ENCODE peak calls at places on chromosomes 3 and 15, in four cellular contexts. One of them, this sample, is unnamed.

GRCh38 chr3:29950232-29950631 is 656.2 kb upstream of the TGFBR2 start:
- DNase-seq in IMR-90: no peak
- DNase-seq in astrocyte: peak; percentile 16
- DNase-seq in K562: no peak
- DNase-seq in this sample: no peak

GRCh38 chr15:25240461-25241021 is 198.3 kb downstream of the UBE3A start:
- DNase-seq in IMR-90: no peak
- DNase-seq in astrocyte: no peak
- DNase-seq in K562: no peak
- DNase-seq in this sample: no peak

GRCh38 chr3:64505419-64505818 is 182.4 kb downstream of the ADAMTS9 start:
- DNase-seq in IMR-90: no peak
- DNase-seq in astrocyte: no peak
- DNase-seq in K562: no peak
- DNase-seq in this sample: no peak

GRCh38 chr3:123951522-123952447 is 9.2 kb downstream of the CCDC14 start:
- DNase-seq in IMR-90: peak; percentile 33
- DNase-seq in astrocyte: peak; percentile 20
- DNase-seq in K562: no peak
- DNase-seq in this sample: no peak

GRCh38 chr3:40939113-40940070 is 259.9 kb upstream of the CTNNB1 start:
- DNase-seq in IMR-90: no peak
- DNase-seq in astrocyte: no peak
- DNase-seq in K562: no peak
- DNase-seq in this sample: no peak

GRCh38 chr3:152235709-152236298 is 32.9 kb upstream of the MBNL1 start:
- DNase-seq in IMR-90: peak; percentile 18
- DNase-seq in astrocyte: peak; percentile 32
- DNase-seq in K562: peak; percentile 31
- DNase-seq in this sample: no peak

GRCh38 chr3:48538451-48538850 is 18.2 kb downstream of the PFKFB4 start:
- DNase-seq in IMR-90: no peak
- DNase-seq in astrocyte: no peak
- DNase-seq in K562: no peak
- DNase-seq in this sample: no peak

GRCh38 chr3:172673210-172673679 is 37.6 kb downstream of the NCEH1 start:
- DNase-seq in IMR-90: peak; percentile 80
- DNase-seq in astrocyte: peak; percentile 51
- DNase-seq in K562: peak; percentile 39
- DNase-seq in this sample: peak; percentile 78

GRCh38 chr3:141506071-141506470 is 19.2 kb downstream of the RASA2 start:
- DNase-seq in IMR-90: no peak
- DNase-seq in astrocyte: no peak
- DNase-seq in K562: no peak
- DNase-seq in this sample: no peak

GRCh38 chr3:45226206-45226915 is at the start of gene TMEM158:
- DNase-seq in IMR-90: peak; percentile 70
- DNase-seq in astrocyte: peak; percentile 58
- DNase-seq in K562: peak; percentile 99
- DNase-seq in this sample: peak; percentile 81

GRCh38 chr15:89218531-89218930 is 2.8 kb downstream of the RLBP1 start:
- DNase-seq in IMR-90: no peak
- DNase-seq in astrocyte: no peak
- DNase-seq in K562: no peak
- DNase-seq in this sample: no peak

GRCh38 chr3:96209703-96210102 is 604.7 kb upstream of the EPHA6 start:
- DNase-seq in IMR-90: no peak
- DNase-seq in astrocyte: no peak
- DNase-seq in K562: no peak
- DNase-seq in this sample: no peak

GRCh38 chr15:65535192-65535591 is 4.9 kb downstream of the HACD3 start:
- DNase-seq in IMR-90: peak; percentile 25
- DNase-seq in astrocyte: peak; percentile 39
- DNase-seq in K562: no peak
- DNase-seq in this sample: no peak

GRCh38 chr3:62159693-62160092 is 213.7 kb downstream of the FEZF2 start:
- DNase-seq in IMR-90: peak; percentile 52
- DNase-seq in astrocyte: peak; percentile 84
- DNase-seq in K562: no peak
- DNase-seq in this sample: no peak

GRCh38 chr3:101279162-101279561 is 41.2 kb downstream of the IMPG2 start:
- DNase-seq in IMR-90: peak; percentile 59
- DNase-seq in astrocyte: peak; percentile 41
- DNase-seq in K562: no peak
- DNase-seq in this sample: no peak

GRCh38 chr3:99172736-99173657 is 271.5 kb upstream of the DCBLD2 start:
- DNase-seq in IMR-90: peak; percentile 80
- DNase-seq in astrocyte: peak; percentile 56
- DNase-seq in K562: peak; percentile 6
- DNase-seq in this sample: peak; percentile 74

GRCh38 chr3:45795882-45796765 is at the start of gene SLC6A20:
- DNase-seq in IMR-90: no peak
- DNase-seq in astrocyte: no peak
- DNase-seq in K562: no peak
- DNase-seq in this sample: peak; percentile 56

GRCh38 chr3:173238091-173238490 is 97.1 kb upstream of the SPATA16 start:
- DNase-seq in IMR-90: no peak
- DNase-seq in astrocyte: no peak
- DNase-seq in K562: no peak
- DNase-seq in this sample: no peak

GRCh38 chr3:188881954-188882641 is 289.7 kb upstream of the TPRG1 start:
- DNase-seq in IMR-90: peak; percentile 95
- DNase-seq in astrocyte: peak; percentile 98
- DNase-seq in K562: no peak
- DNase-seq in this sample: no peak

GRCh38 chr15:77527164-77527778 is 105.4 kb downstream of the LINGO1 start:
- DNase-seq in IMR-90: peak; percentile 79
- DNase-seq in astrocyte: no peak
- DNase-seq in K562: peak; percentile 44
- DNase-seq in this sample: peak; percentile 76

GRCh38 chr3:149494022-149494758 is 19.7 kb downstream of the TM4SF4 start:
- DNase-seq in IMR-90: peak; percentile 76
- DNase-seq in astrocyte: peak; percentile 39
- DNase-seq in K562: peak; percentile 63
- DNase-seq in this sample: peak; percentile 76

GRCh38 chr3:16935766-16936165 is 51.0 kb downstream of the PLCL2 start:
- DNase-seq in IMR-90: no peak
- DNase-seq in astrocyte: no peak
- DNase-seq in K562: peak; percentile 10
- DNase-seq in this sample: no peak

GRCh38 chr3:29346828-29347227 is 66.0 kb downstream of the RBMS3 start:
- DNase-seq in IMR-90: peak; percentile 59
- DNase-seq in astrocyte: peak; percentile 76
- DNase-seq in K562: no peak
- DNase-seq in this sample: no peak

GRCh38 chr15:69807752-69808151 is 290.0 kb downstream of the TLE3 start:
- DNase-seq in IMR-90: peak; percentile 54
- DNase-seq in astrocyte: peak; percentile 8
- DNase-seq in K562: no peak
- DNase-seq in this sample: no peak

GRCh38 chr3:11847607-11848006 is 922 bp upstream of the TAMM41 start:
- DNase-seq in IMR-90: no peak
- DNase-seq in astrocyte: no peak
- DNase-seq in K562: no peak
- DNase-seq in this sample: no peak

GRCh38 chr15:93071469-93071891 is 17.5 kb downstream of the RGMA start:
- DNase-seq in IMR-90: no peak
- DNase-seq in astrocyte: no peak
- DNase-seq in K562: no peak
- DNase-seq in this sample: no peak

GRCh38 chr15:44711089-44711355 is at the start of gene PATL2:
- DNase-seq in IMR-90: no peak
- DNase-seq in astrocyte: no peak
- DNase-seq in K562: no peak
- DNase-seq in this sample: no peak
- H3K9ac ChIP-seq in IMR-90: peak within 1 kb of the TSS; percentile 87
- H3K9ac ChIP-seq in astrocyte: peak within 1 kb of the TSS; percentile 100
- H3K9ac ChIP-seq in K562: peak within 1 kb of the TSS; percentile 98
- H3K9ac ChIP-seq in this sample: peak within 1 kb of the TSS; percentile 37

DNA sequence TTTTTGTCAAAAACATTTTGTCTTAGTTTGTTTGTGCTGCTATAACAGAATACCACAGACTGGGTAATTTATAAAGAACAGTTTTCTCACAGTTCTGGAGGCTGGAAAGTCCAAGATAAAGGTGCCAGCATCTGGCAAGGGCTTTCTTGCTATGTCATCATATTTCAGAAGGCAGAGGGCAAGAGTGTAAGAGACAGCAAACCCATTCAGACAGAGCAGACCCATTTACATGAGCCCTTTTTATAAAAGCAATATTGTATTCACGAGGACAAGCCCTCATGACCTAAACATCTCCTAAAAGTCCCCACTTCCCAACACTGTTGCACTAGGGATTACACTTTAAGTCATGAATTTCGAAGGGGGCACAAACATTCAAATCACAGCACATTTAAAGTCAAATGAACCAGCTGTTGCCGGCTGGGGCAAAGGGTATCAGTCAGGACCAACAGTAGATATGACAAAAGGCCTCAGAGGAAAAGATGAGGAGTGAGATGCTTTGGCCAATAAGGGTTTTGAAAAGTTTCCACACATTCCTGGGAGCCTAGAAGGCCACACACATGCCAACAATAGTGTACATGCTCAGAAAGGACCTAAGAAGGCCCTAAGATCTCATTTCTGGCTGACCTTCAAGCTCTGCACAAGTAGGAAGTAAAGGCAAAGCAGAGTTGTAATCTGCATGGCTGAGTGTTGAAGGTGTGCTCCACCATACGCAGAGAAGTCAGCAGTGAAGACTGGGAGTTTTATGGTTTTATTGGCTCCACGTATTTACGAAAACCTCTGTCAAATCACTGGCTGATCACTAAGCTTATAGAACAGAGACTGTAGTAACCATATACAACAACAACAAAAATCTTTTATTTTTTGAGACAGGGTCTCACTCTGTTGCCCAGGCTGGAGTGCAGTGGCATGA is 37.9 kb downstream of the UQCC5 start:
- DNase-seq in IMR-90: no peak
- DNase-seq in astrocyte: no peak
- DNase-seq in K562: no peak
- DNase-seq in this sample: no peak
- H3K9ac ChIP-seq in IMR-90: no peak overlapping the region
- H3K9ac ChIP-seq in astrocyte: no peak overlapping the region
- H3K9ac ChIP-seq in K562: no peak overlapping the region
- H3K9ac ChIP-seq in this sample: no peak overlapping the region

DNA sequence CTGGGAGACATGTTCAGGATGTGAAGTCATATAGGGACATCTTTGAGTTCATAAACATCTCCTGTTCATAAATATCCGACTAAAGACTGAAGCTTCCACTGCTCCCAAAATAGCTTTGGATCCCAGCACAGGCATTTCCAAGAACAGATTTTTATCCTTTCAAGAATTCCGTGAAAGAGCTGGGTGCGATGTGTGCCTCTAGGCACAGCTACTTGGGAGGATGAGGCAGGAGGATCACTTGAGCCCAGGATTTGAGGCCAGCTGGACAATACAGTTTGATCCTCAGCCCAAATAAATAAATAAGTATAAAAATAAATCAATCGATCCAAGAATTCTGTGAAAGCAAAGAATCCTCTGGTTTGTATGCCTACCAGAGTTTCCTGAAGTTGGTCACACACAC is 6.7 kb upstream of the ISLR2 start:
- DNase-seq in IMR-90: no peak
- DNase-seq in astrocyte: no peak
- DNase-seq in K562: no peak
- DNase-seq in this sample: no peak
- H3K9ac ChIP-seq in IMR-90: no peak overlapping the region
- H3K9ac ChIP-seq in astrocyte: no peak overlapping the region
- H3K9ac ChIP-seq in K562: no peak overlapping the region
- H3K9ac ChIP-seq in this sample: no peak overlapping the region

GRCh38 chr3:114380233-114380645 is 86.4 kb downstream of the TIGIT start:
- DNase-seq in IMR-90: peak; percentile 92
- DNase-seq in astrocyte: peak; percentile 95
- DNase-seq in K562: no peak
- DNase-seq in this sample: no peak
- H3K9ac ChIP-seq in IMR-90: peak overlapping the region; percentile 55
- H3K9ac ChIP-seq in astrocyte: peak overlapping the region; percentile 50
- H3K9ac ChIP-seq in K562: no peak overlapping the region
- H3K9ac ChIP-seq in this sample: no peak overlapping the region

GRCh38 chr3:72338082-72338941 is 509.9 kb downstream of the SHQ1 start:
- DNase-seq in IMR-90: peak; percentile 55
- DNase-seq in astrocyte: peak; percentile 52
- DNase-seq in K562: no peak
- DNase-seq in this sample: no peak

GRCh38 chr3:72335458-72336050 is 512.7 kb downstream of the SHQ1 start:
- DNase-seq in IMR-90: no peak
- DNase-seq in astrocyte: no peak
- DNase-seq in K562: no peak
- DNase-seq in this sample: no peak

GRCh38 chr3:72337480-72337855 is 510.8 kb downstream of the SHQ1 start:
- DNase-seq in IMR-90: no peak
- DNase-seq in astrocyte: no peak
- DNase-seq in K562: no peak
- DNase-seq in this sample: no peak

GRCh38 chr3:72336114-72336651 is 512.1 kb downstream of the SHQ1 start:
- DNase-seq in IMR-90: no peak
- DNase-seq in astrocyte: no peak
- DNase-seq in K562: no peak
- DNase-seq in this sample: no peak

DNA sequence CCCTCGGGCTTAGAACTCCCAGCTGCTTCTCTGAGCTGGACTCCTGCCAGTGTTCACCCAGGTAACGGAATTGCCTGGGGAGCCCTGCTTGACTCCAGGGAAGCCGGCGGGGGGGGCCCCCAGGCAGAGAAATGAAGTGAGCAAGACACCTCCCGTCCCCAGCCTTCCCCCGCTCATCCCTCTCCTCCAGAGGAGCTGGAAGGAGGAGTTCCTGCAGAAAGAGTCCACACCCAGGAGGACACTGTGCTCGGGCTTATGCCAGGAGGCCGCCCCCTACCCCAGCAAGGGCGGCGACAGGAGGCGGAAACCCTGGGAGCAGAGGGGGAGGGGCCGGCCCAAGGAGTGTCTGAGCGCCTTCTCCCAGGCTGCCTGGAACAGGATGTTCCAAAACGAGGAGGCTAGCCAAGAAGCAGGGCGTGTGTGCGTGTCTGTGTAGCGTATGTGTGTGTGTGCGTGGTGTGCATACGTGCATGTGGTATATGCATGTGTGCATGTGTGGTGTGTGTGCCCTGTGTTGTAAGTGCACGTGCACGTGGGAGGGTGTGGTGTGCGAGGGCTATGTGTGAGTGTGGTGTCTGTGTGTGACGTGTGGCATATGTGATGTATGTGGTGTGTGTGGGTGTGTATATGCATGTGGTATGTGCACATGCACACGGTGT is 511.3 kb downstream of the SHQ1 start:
- DNase-seq in IMR-90: peak; percentile 46
- DNase-seq in astrocyte: peak; percentile 52
- DNase-seq in K562: peak; percentile 80
- DNase-seq in this sample: peak; percentile 76
- H3K9ac ChIP-seq in IMR-90: no peak overlapping the region
- H3K9ac ChIP-seq in astrocyte: no peak overlapping the region
- H3K9ac ChIP-seq in K562: peak overlapping the region; percentile 1
- H3K9ac ChIP-seq in this sample: no peak overlapping the region

GRCh38 chr15:85769182-85769900 is 25.4 kb downstream of the KLHL25 start:
- DNase-seq in IMR-90: no peak
- DNase-seq in astrocyte: no peak
- DNase-seq in K562: no peak
- DNase-seq in this sample: no peak
- H3K9ac ChIP-seq in IMR-90: no peak overlapping the region
- H3K9ac ChIP-seq in astrocyte: no peak overlapping the region
- H3K9ac ChIP-seq in K562: no peak overlapping the region
- H3K9ac ChIP-seq in this sample: no peak overlapping the region

This sample was measured in H9.